ENCODE peak calls at places on chromosomes 11 and 22, in ten cellular contexts. One of them, this sample, is unnamed.

GRCh38 chr11:28448186-28448585 is 340.0 kb downstream of the METTL15 start:
- DNase-seq in stimulated activated CD8-positive, alpha-beta memory T cell treated with anti-CD3 and anti-CD28 coated beads, Interleukin-7, amount 100 ng/mL, for 1 hour: no peak
- DNase-seq in brain microvascular endothelial cell: peak; percentile 75
- DNase-seq in progenitor cell of endocrine pancreas: no peak
- DNase-seq in hepatic stellate cell: no peak
- DNase-seq in H9: no peak
- DNase-seq in dorsolateral prefrontal cortex: no peak
- DNase-seq in glutamatergic neuron: no peak
- DNase-seq in non-pigmented ciliary epithelial cell: peak; percentile 11
- DNase-seq in HEK293T: no peak
- DNase-seq in this sample: no peak

GRCh38 chr22:44845191-44845590 is 92.8 kb downstream of the ARHGAP8 start:
- DNase-seq in H9: no peak
- DNase-seq in dorsolateral prefrontal cortex: no peak
- DNase-seq in hepatic stellate cell: no peak
- DNase-seq in stimulated activated CD8-positive, alpha-beta memory T cell treated with anti-CD3 and anti-CD28 coated beads, Interleukin-7, amount 100 ng/mL, for 1 hour: no peak
- DNase-seq in progenitor cell of endocrine pancreas: no peak
- DNase-seq in non-pigmented ciliary epithelial cell: no peak
- DNase-seq in HEK293T: no peak
- DNase-seq in brain microvascular endothelial cell: no peak
- DNase-seq in glutamatergic neuron: no peak
- DNase-seq in this sample: no peak

GRCh38 chr11:1392111-1392510 is 2.4 kb downstream of the BRSK2 start:
- DNase-seq in glutamatergic neuron: no peak
- DNase-seq in brain microvascular endothelial cell: no peak
- DNase-seq in dorsolateral prefrontal cortex: no peak
- DNase-seq in progenitor cell of endocrine pancreas: no peak
- DNase-seq in hepatic stellate cell: no peak
- DNase-seq in HEK293T: no peak
- DNase-seq in H9: no peak
- DNase-seq in non-pigmented ciliary epithelial cell: no peak
- DNase-seq in stimulated activated CD8-positive, alpha-beta memory T cell treated with anti-CD3 and anti-CD28 coated beads, Interleukin-7, amount 100 ng/mL, for 1 hour: no peak
- DNase-seq in this sample: no peak

GRCh38 chr11:115745545-115746265 is 241.5 kb upstream of the CADM1 start:
- DNase-seq in dorsolateral prefrontal cortex: no peak
- DNase-seq in H9: no peak
- DNase-seq in non-pigmented ciliary epithelial cell: no peak
- DNase-seq in progenitor cell of endocrine pancreas: no peak
- DNase-seq in HEK293T: no peak
- DNase-seq in glutamatergic neuron: peak; percentile 89
- DNase-seq in brain microvascular endothelial cell: no peak
- DNase-seq in stimulated activated CD8-positive, alpha-beta memory T cell treated with anti-CD3 and anti-CD28 coated beads, Interleukin-7, amount 100 ng/mL, for 1 hour: no peak
- DNase-seq in hepatic stellate cell: no peak
- DNase-seq in this sample: no peak

GRCh38 chr11:33722579-33723234 is 13.5 kb downstream of the CD59 start:
- DNase-seq in hepatic stellate cell: no peak
- DNase-seq in stimulated activated CD8-positive, alpha-beta memory T cell treated with anti-CD3 and anti-CD28 coated beads, Interleukin-7, amount 100 ng/mL, for 1 hour: no peak
- DNase-seq in non-pigmented ciliary epithelial cell: peak; percentile 41
- DNase-seq in dorsolateral prefrontal cortex: no peak
- DNase-seq in H9: no peak
- DNase-seq in brain microvascular endothelial cell: peak; percentile 88
- DNase-seq in glutamatergic neuron: no peak
- DNase-seq in progenitor cell of endocrine pancreas: no peak
- DNase-seq in HEK293T: no peak
- DNase-seq in this sample: no peak

GRCh38 chr11:724063-724732 is 18.2 kb downstream of the EPS8L2 start:
- DNase-seq in HEK293T: no peak
- DNase-seq in stimulated activated CD8-positive, alpha-beta memory T cell treated with anti-CD3 and anti-CD28 coated beads, Interleukin-7, amount 100 ng/mL, for 1 hour: no peak
- DNase-seq in dorsolateral prefrontal cortex: no peak
- DNase-seq in H9: peak; percentile 39
- DNase-seq in hepatic stellate cell: no peak
- DNase-seq in glutamatergic neuron: no peak
- DNase-seq in progenitor cell of endocrine pancreas: no peak
- DNase-seq in brain microvascular endothelial cell: no peak
- DNase-seq in non-pigmented ciliary epithelial cell: no peak
- DNase-seq in this sample: peak; percentile 14

GRCh38 chr11:123122852-123123251 is 60.9 kb upstream of the HSPA8 start:
- DNase-seq in dorsolateral prefrontal cortex: no peak
- DNase-seq in progenitor cell of endocrine pancreas: no peak
- DNase-seq in stimulated activated CD8-positive, alpha-beta memory T cell treated with anti-CD3 and anti-CD28 coated beads, Interleukin-7, amount 100 ng/mL, for 1 hour: no peak
- DNase-seq in HEK293T: no peak
- DNase-seq in H9: no peak
- DNase-seq in brain microvascular endothelial cell: no peak
- DNase-seq in glutamatergic neuron: no peak
- DNase-seq in non-pigmented ciliary epithelial cell: no peak
- DNase-seq in hepatic stellate cell: no peak
- DNase-seq in this sample: no peak

GRCh38 chr11:18457435-18457834 is 1.8 kb downstream of the LDHAL6A start:
- DNase-seq in stimulated activated CD8-positive, alpha-beta memory T cell treated with anti-CD3 and anti-CD28 coated beads, Interleukin-7, amount 100 ng/mL, for 1 hour: no peak
- DNase-seq in HEK293T: no peak
- DNase-seq in progenitor cell of endocrine pancreas: no peak
- DNase-seq in brain microvascular endothelial cell: no peak
- DNase-seq in non-pigmented ciliary epithelial cell: no peak
- DNase-seq in dorsolateral prefrontal cortex: no peak
- DNase-seq in H9: no peak
- DNase-seq in hepatic stellate cell: no peak
- DNase-seq in glutamatergic neuron: no peak
- DNase-seq in this sample: no peak

GRCh38 chr11:86124251-86125233 is 55.7 kb upstream of the PICALM start:
- DNase-seq in stimulated activated CD8-positive, alpha-beta memory T cell treated with anti-CD3 and anti-CD28 coated beads, Interleukin-7, amount 100 ng/mL, for 1 hour: no peak
- DNase-seq in hepatic stellate cell: no peak
- DNase-seq in HEK293T: no peak
- DNase-seq in dorsolateral prefrontal cortex: no peak
- DNase-seq in H9: no peak
- DNase-seq in brain microvascular endothelial cell: no peak
- DNase-seq in non-pigmented ciliary epithelial cell: no peak
- DNase-seq in progenitor cell of endocrine pancreas: no peak
- DNase-seq in glutamatergic neuron: no peak
- DNase-seq in this sample: no peak

GRCh38 chr22:36587289-36588154 is 58.6 kb upstream of the EIF3D start:
- DNase-seq in progenitor cell of endocrine pancreas: no peak
- DNase-seq in HEK293T: no peak
- DNase-seq in brain microvascular endothelial cell: peak; percentile 26
- DNase-seq in dorsolateral prefrontal cortex: no peak
- DNase-seq in non-pigmented ciliary epithelial cell: no peak
- DNase-seq in glutamatergic neuron: peak; percentile 38
- DNase-seq in hepatic stellate cell: peak; percentile 75
- DNase-seq in stimulated activated CD8-positive, alpha-beta memory T cell treated with anti-CD3 and anti-CD28 coated beads, Interleukin-7, amount 100 ng/mL, for 1 hour: no peak
- DNase-seq in H9: no peak
- DNase-seq in this sample: no peak

GRCh38 chr22:31618057-31618456 is 44.0 kb downstream of the PISD start:
- DNase-seq in progenitor cell of endocrine pancreas: no peak
- DNase-seq in glutamatergic neuron: no peak
- DNase-seq in brain microvascular endothelial cell: no peak
- DNase-seq in HEK293T: no peak
- DNase-seq in stimulated activated CD8-positive, alpha-beta memory T cell treated with anti-CD3 and anti-CD28 coated beads, Interleukin-7, amount 100 ng/mL, for 1 hour: no peak
- DNase-seq in non-pigmented ciliary epithelial cell: no peak
- DNase-seq in H9: no peak
- DNase-seq in dorsolateral prefrontal cortex: no peak
- DNase-seq in hepatic stellate cell: no peak
- DNase-seq in this sample: no peak

GRCh38 chr22:42388130-42388797 is 43.9 kb downstream of the NFAM1 start:
- DNase-seq in non-pigmented ciliary epithelial cell: no peak
- DNase-seq in dorsolateral prefrontal cortex: no peak
- DNase-seq in hepatic stellate cell: no peak
- DNase-seq in H9: no peak
- DNase-seq in progenitor cell of endocrine pancreas: no peak
- DNase-seq in stimulated activated CD8-positive, alpha-beta memory T cell treated with anti-CD3 and anti-CD28 coated beads, Interleukin-7, amount 100 ng/mL, for 1 hour: no peak
- DNase-seq in HEK293T: no peak
- DNase-seq in brain microvascular endothelial cell: no peak
- DNase-seq in glutamatergic neuron: peak; percentile 92
- DNase-seq in this sample: peak; percentile 85

GRCh38 chr11:94028436-94028835 is 7.3 kb downstream of the HEPHL1 start:
- DNase-seq in hepatic stellate cell: no peak
- DNase-seq in stimulated activated CD8-positive, alpha-beta memory T cell treated with anti-CD3 and anti-CD28 coated beads, Interleukin-7, amount 100 ng/mL, for 1 hour: no peak
- DNase-seq in glutamatergic neuron: no peak
- DNase-seq in non-pigmented ciliary epithelial cell: peak; percentile 40
- DNase-seq in H9: no peak
- DNase-seq in brain microvascular endothelial cell: peak; percentile 42
- DNase-seq in progenitor cell of endocrine pancreas: no peak
- DNase-seq in dorsolateral prefrontal cortex: no peak
- DNase-seq in HEK293T: no peak
- DNase-seq in this sample: no peak

GRCh38 chr22:25748704-25749103 is 6.7 kb downstream of the MYO18B start:
- DNase-seq in HEK293T: no peak
- DNase-seq in glutamatergic neuron: no peak
- DNase-seq in progenitor cell of endocrine pancreas: no peak
- DNase-seq in H9: no peak
- DNase-seq in dorsolateral prefrontal cortex: no peak
- DNase-seq in brain microvascular endothelial cell: no peak
- DNase-seq in non-pigmented ciliary epithelial cell: no peak
- DNase-seq in hepatic stellate cell: no peak
- DNase-seq in stimulated activated CD8-positive, alpha-beta memory T cell treated with anti-CD3 and anti-CD28 coated beads, Interleukin-7, amount 100 ng/mL, for 1 hour: no peak
- DNase-seq in this sample: no peak

GRCh38 chr22:32573991-32574390 is 99.4 kb downstream of the FBXO7 start:
- DNase-seq in dorsolateral prefrontal cortex: no peak
- DNase-seq in glutamatergic neuron: no peak
- DNase-seq in HEK293T: no peak
- DNase-seq in H9: no peak
- DNase-seq in non-pigmented ciliary epithelial cell: no peak
- DNase-seq in stimulated activated CD8-positive, alpha-beta memory T cell treated with anti-CD3 and anti-CD28 coated beads, Interleukin-7, amount 100 ng/mL, for 1 hour: no peak
- DNase-seq in progenitor cell of endocrine pancreas: no peak
- DNase-seq in brain microvascular endothelial cell: no peak
- DNase-seq in hepatic stellate cell: no peak
- DNase-seq in this sample: no peak

GRCh38 chr11:11171854-11172253 is 181.2 kb downstream of the CSNK2A3 start:
- DNase-seq in progenitor cell of endocrine pancreas: no peak
- DNase-seq in glutamatergic neuron: no peak
- DNase-seq in HEK293T: no peak
- DNase-seq in non-pigmented ciliary epithelial cell: no peak
- DNase-seq in stimulated activated CD8-positive, alpha-beta memory T cell treated with anti-CD3 and anti-CD28 coated beads, Interleukin-7, amount 100 ng/mL, for 1 hour: no peak
- DNase-seq in H9: no peak
- DNase-seq in hepatic stellate cell: no peak
- DNase-seq in brain microvascular endothelial cell: no peak
- DNase-seq in dorsolateral prefrontal cortex: no peak
- DNase-seq in this sample: no peak

GRCh38 chr11:93765551-93765950 is 18.5 kb upstream of the MED17 start:
- DNase-seq in hepatic stellate cell: no peak
- DNase-seq in stimulated activated CD8-positive, alpha-beta memory T cell treated with anti-CD3 and anti-CD28 coated beads, Interleukin-7, amount 100 ng/mL, for 1 hour: no peak
- DNase-seq in dorsolateral prefrontal cortex: no peak
- DNase-seq in H9: no peak
- DNase-seq in progenitor cell of endocrine pancreas: no peak
- DNase-seq in non-pigmented ciliary epithelial cell: no peak
- DNase-seq in glutamatergic neuron: no peak
- DNase-seq in brain microvascular endothelial cell: no peak
- DNase-seq in HEK293T: no peak
- DNase-seq in this sample: no peak

GRCh38 chr11:58771458-58771855 is 39.7 kb upstream of the GLYAT start:
- DNase-seq in non-pigmented ciliary epithelial cell: no peak
- DNase-seq in brain microvascular endothelial cell: no peak
- DNase-seq in H9: no peak
- DNase-seq in hepatic stellate cell: no peak
- DNase-seq in progenitor cell of endocrine pancreas: no peak
- DNase-seq in HEK293T: no peak
- DNase-seq in dorsolateral prefrontal cortex: no peak
- DNase-seq in glutamatergic neuron: no peak
- DNase-seq in stimulated activated CD8-positive, alpha-beta memory T cell treated with anti-CD3 and anti-CD28 coated beads, Interleukin-7, amount 100 ng/mL, for 1 hour: no peak
- DNase-seq in this sample: no peak

GRCh38 chr11:28878025-28878424 is 769.8 kb downstream of the METTL15 start:
- DNase-seq in dorsolateral prefrontal cortex: no peak
- DNase-seq in hepatic stellate cell: no peak
- DNase-seq in H9: no peak
- DNase-seq in HEK293T: no peak
- DNase-seq in progenitor cell of endocrine pancreas: no peak
- DNase-seq in glutamatergic neuron: no peak
- DNase-seq in stimulated activated CD8-positive, alpha-beta memory T cell treated with anti-CD3 and anti-CD28 coated beads, Interleukin-7, amount 100 ng/mL, for 1 hour: no peak
- DNase-seq in brain microvascular endothelial cell: no peak
- DNase-seq in non-pigmented ciliary epithelial cell: no peak
- DNase-seq in this sample: no peak

GRCh38 chr11:3627291-3627690 is 14.5 kb downstream of the ART5 start:
- DNase-seq in hepatic stellate cell: peak; percentile 82
- DNase-seq in glutamatergic neuron: no peak
- DNase-seq in HEK293T: no peak
- DNase-seq in stimulated activated CD8-positive, alpha-beta memory T cell treated with anti-CD3 and anti-CD28 coated beads, Interleukin-7, amount 100 ng/mL, for 1 hour: no peak
- DNase-seq in H9: no peak
- DNase-seq in progenitor cell of endocrine pancreas: no peak
- DNase-seq in brain microvascular endothelial cell: peak; percentile 68
- DNase-seq in dorsolateral prefrontal cortex: no peak
- DNase-seq in non-pigmented ciliary epithelial cell: peak; percentile 22
- DNase-seq in this sample: no peak

GRCh38 chr11:8283510-8284272 is 20.0 kb upstream of the LMO1 start:
- DNase-seq in H9: peak; percentile 64
- DNase-seq in dorsolateral prefrontal cortex: no peak
- DNase-seq in brain microvascular endothelial cell: no peak
- DNase-seq in hepatic stellate cell: no peak
- DNase-seq in stimulated activated CD8-positive, alpha-beta memory T cell treated with anti-CD3 and anti-CD28 coated beads, Interleukin-7, amount 100 ng/mL, for 1 hour: no peak
- DNase-seq in glutamatergic neuron: peak; percentile 80
- DNase-seq in non-pigmented ciliary epithelial cell: no peak
- DNase-seq in HEK293T: peak; percentile 36
- DNase-seq in progenitor cell of endocrine pancreas: peak; percentile 49
- DNase-seq in this sample: peak; percentile 70

GRCh38 chr11:9118277-9118676 is 26.9 kb upstream of the SCUBE2 start:
- DNase-seq in H9: no peak
- DNase-seq in HEK293T: no peak
- DNase-seq in non-pigmented ciliary epithelial cell: no peak
- DNase-seq in hepatic stellate cell: no peak
- DNase-seq in dorsolateral prefrontal cortex: no peak
- DNase-seq in glutamatergic neuron: no peak
- DNase-seq in brain microvascular endothelial cell: no peak
- DNase-seq in progenitor cell of endocrine pancreas: no peak
- DNase-seq in stimulated activated CD8-positive, alpha-beta memory T cell treated with anti-CD3 and anti-CD28 coated beads, Interleukin-7, amount 100 ng/mL, for 1 hour: no peak
- DNase-seq in this sample: no peak

GRCh38 chr22:44530569-44530968 is 32.5 kb upstream of the RTL6 start:
- DNase-seq in HEK293T: no peak
- DNase-seq in hepatic stellate cell: no peak
- DNase-seq in brain microvascular endothelial cell: no peak
- DNase-seq in H9: no peak
- DNase-seq in dorsolateral prefrontal cortex: no peak
- DNase-seq in progenitor cell of endocrine pancreas: no peak
- DNase-seq in glutamatergic neuron: no peak
- DNase-seq in stimulated activated CD8-positive, alpha-beta memory T cell treated with anti-CD3 and anti-CD28 coated beads, Interleukin-7, amount 100 ng/mL, for 1 hour: no peak
- DNase-seq in non-pigmented ciliary epithelial cell: no peak
- DNase-seq in this sample: no peak

GRCh38 chr11:75031224-75031753 is 42.6 kb downstream of the NEU3 start:
- DNase-seq in H9: peak; percentile 19
- DNase-seq in progenitor cell of endocrine pancreas: no peak
- DNase-seq in non-pigmented ciliary epithelial cell: peak; percentile 78
- DNase-seq in HEK293T: no peak
- DNase-seq in brain microvascular endothelial cell: peak; percentile 92
- DNase-seq in hepatic stellate cell: peak; percentile 79
- DNase-seq in glutamatergic neuron: no peak
- DNase-seq in stimulated activated CD8-positive, alpha-beta memory T cell treated with anti-CD3 and anti-CD28 coated beads, Interleukin-7, amount 100 ng/mL, for 1 hour: no peak
- DNase-seq in dorsolateral prefrontal cortex: no peak
- DNase-seq in this sample: no peak

GRCh38 chr11:44285756-44286155 is 24.2 kb downstream of the ALX4 start:
- DNase-seq in stimulated activated CD8-positive, alpha-beta memory T cell treated with anti-CD3 and anti-CD28 coated beads, Interleukin-7, amount 100 ng/mL, for 1 hour: no peak
- DNase-seq in dorsolateral prefrontal cortex: no peak
- DNase-seq in H9: no peak
- DNase-seq in HEK293T: no peak
- DNase-seq in progenitor cell of endocrine pancreas: no peak
- DNase-seq in brain microvascular endothelial cell: no peak
- DNase-seq in glutamatergic neuron: no peak
- DNase-seq in hepatic stellate cell: no peak
- DNase-seq in non-pigmented ciliary epithelial cell: no peak
- DNase-seq in this sample: no peak

GRCh38 chr22:23207786-23208325 is 27.5 kb downstream of the BCR start:
- DNase-seq in dorsolateral prefrontal cortex: no peak
- DNase-seq in non-pigmented ciliary epithelial cell: no peak
- DNase-seq in hepatic stellate cell: no peak
- DNase-seq in brain microvascular endothelial cell: no peak
- DNase-seq in progenitor cell of endocrine pancreas: no peak
- DNase-seq in H9: no peak
- DNase-seq in stimulated activated CD8-positive, alpha-beta memory T cell treated with anti-CD3 and anti-CD28 coated beads, Interleukin-7, amount 100 ng/mL, for 1 hour: no peak
- DNase-seq in HEK293T: no peak
- DNase-seq in glutamatergic neuron: no peak
- DNase-seq in this sample: no peak

GRCh38 chr11:109726061-109726460 is 304.1 kb downstream of the C11orf87 start:
- DNase-seq in H9: no peak
- DNase-seq in brain microvascular endothelial cell: no peak
- DNase-seq in glutamatergic neuron: no peak
- DNase-seq in hepatic stellate cell: no peak
- DNase-seq in stimulated activated CD8-positive, alpha-beta memory T cell treated with anti-CD3 and anti-CD28 coated beads, Interleukin-7, amount 100 ng/mL, for 1 hour: no peak
- DNase-seq in progenitor cell of endocrine pancreas: no peak
- DNase-seq in non-pigmented ciliary epithelial cell: no peak
- DNase-seq in dorsolateral prefrontal cortex: no peak
- DNase-seq in HEK293T: no peak
- DNase-seq in this sample: no peak

GRCh38 chr11:79940165-79940564 is 499.3 kb upstream of the TENM4 start:
- DNase-seq in brain microvascular endothelial cell: peak; percentile 7
- DNase-seq in H9: peak; percentile 42
- DNase-seq in dorsolateral prefrontal cortex: no peak
- DNase-seq in non-pigmented ciliary epithelial cell: no peak
- DNase-seq in HEK293T: no peak
- DNase-seq in hepatic stellate cell: no peak
- DNase-seq in glutamatergic neuron: no peak
- DNase-seq in stimulated activated CD8-positive, alpha-beta memory T cell treated with anti-CD3 and anti-CD28 coated beads, Interleukin-7, amount 100 ng/mL, for 1 hour: no peak
- DNase-seq in progenitor cell of endocrine pancreas: no peak
- DNase-seq in this sample: peak; percentile 18